ENCODE peak calls at places on chromosome 21, in five cellular contexts. G, Z, O, F and J are unnamed samples.

GRCh38 chr21:21000576-21001175 is 2.5 kb downstream of the NCAM2 start:
- DNase-seq in G (no peak), F (no peak), O (no peak), Z (no peak), J (no peak)

GRCh38 chr21:14956826-14957225 is 108.0 kb downstream of the NRIP1 start:
- DNase-seq in F (no peak), O (peak; percentile 39), G (no peak), Z (peak; percentile 16), J (no peak)

GRCh38 chr21:43609501-43610340 is 49.6 kb downstream of the HSF2BP start:
- DNase-seq in Z (no peak), O (no peak), G (no peak), F (peak; percentile 76), J (peak; percentile 83)

GRCh38 chr21:45947716-45948255 is 33.8 kb upstream of the COL6A1 start:
- DNase-seq in G (no peak), Z (no peak), O (no peak), F (no peak), J (no peak)

GRCh38 chr21:32698971-32699693 is 28.7 kb downstream of the SYNJ1 start:
- DNase-seq in F (no peak), G (no peak), O (no peak), Z (no peak), J (no peak)

GRCh38 chr21:31476551-31477120 is 132.6 kb upstream of the TIAM1 start:
- DNase-seq in F (no peak), Z (no peak), O (no peak), G (no peak), J (peak; percentile 5)

GRCh38 chr21:41878831-41879189 is 334 bp downstream of the PRDM15 start:
- DNase-seq in G (peak; percentile 43), O (peak; percentile 64), Z (peak; percentile 58), F (peak; percentile 78), J (peak; percentile 57)

GRCh38 chr21:33943293-33943692 is 27.7 kb upstream of the ATP5PO start:
- DNase-seq in F (no peak), O (no peak), G (no peak), Z (no peak), J (no peak)

GRCh38 chr21:44530221-44530902 is 9.6 kb downstream of the KRTAP10-1 start:
- DNase-seq in O (no peak), G (no peak), F (no peak), Z (no peak), J (no peak)

GRCh38 chr21:43001316-43001715 is 27.0 kb downstream of the PKNOX1 start:
- DNase-seq in O (no peak), G (no peak), F (no peak), Z (no peak), J (no peak)

GRCh38 chr21:42352433-42353095 is 1.8 kb upstream of the TFF2 start:
- DNase-seq in G (no peak), F (peak; percentile 32), Z (no peak), O (no peak), J (no peak)